ENCODE peak calls at places on chromosomes 4 and X, in six cellular contexts. U, N, Z, K, A and H are unnamed samples.

GRCh38 chrX:121260568-121261240 is 213.3 kb downstream of the GLUD2 start:
- DNase-seq in N (no peak), K (no peak), U (no peak), Z (no peak), A (no peak), H (no peak)

GRCh38 chrX:37287741-37288424 is 61.3 kb upstream of the PRRG1 start:
- DNase-seq in Z (no peak), U (no peak), K (no peak), A (no peak), N (no peak), H (no peak)

GRCh38 chr4:40192286-40193017 is 4.4 kb upstream of the RHOH start:
- DNase-seq in U (no peak), N (no peak), A (peak), Z (no peak), K (no peak), H (peak)

GRCh38 chrX:40952855-40953254 is 132.4 kb upstream of the USP9X start:
- DNase-seq in U (no peak), N (no peak), Z (no peak), K (no peak), A (no peak), H (no peak)

GRCh38 chrX:83529950-83530349 is 21.9 kb downstream of the POU3F4 start:
- DNase-seq in Z (no peak), U (no peak), K (no peak), N (no peak), A (no peak), H (no peak)

GRCh38 chr4:68342139-68342538 is 7.8 kb downstream of the YTHDC1 start:
- DNase-seq in A (no peak), Z (no peak), U (no peak), K (no peak), N (no peak), H (no peak)

GRCh38 chr4:182662551-182662950 is 254.6 kb downstream of the DCTD start:
- DNase-seq in Z (no peak), A (no peak), U (no peak), K (no peak), N (no peak), H (no peak)

GRCh38 chr4:107862658-107863057 is 37.9 kb downstream of the SGMS2 start:
- DNase-seq in A (peak), Z (no peak), U (no peak), N (no peak), K (peak), H (no peak)

GRCh38 chr4:121898150-121898549 is 27.9 kb upstream of the BBS7 start:
- DNase-seq in U (no peak), N (no peak), Z (no peak), K (no peak), A (no peak), H (no peak)